ENCODE peak calls at places on chromosome 15, in seven cellular contexts. N, Z, C, J, K, B and V are unnamed samples.

GRCh38 chr15:49225572-49226281 is 55.7 kb downstream of the GALK2 start:
- DNase-seq in N (no peak), J (no peak), B (no peak), K (peak), Z (no peak), C (no peak), V (no peak)

GRCh38 chr15:51752918-51753317 is 1.5 kb downstream of the TMOD2 start:
- DNase-seq in K (no peak), B (peak), Z (no peak), C (no peak), N (no peak), J (no peak), V (no peak)

GRCh38 chr15:83571820-83572707 is 81.9 kb upstream of the ADAMTSL3 start:
- DNase-seq in J (peak), K (no peak), C (no peak), Z (no peak), N (peak), B (no peak), V (peak)

GRCh38 chr15:59298876-59299275 is 73.8 kb downstream of the MYO1E start:
- DNase-seq in K (no peak), N (no peak), Z (no peak), C (no peak), J (no peak), B (no peak), V (no peak)

GRCh38 chr15:63407612-63408011 is 26.0 kb upstream of the CA12 start:
- DNase-seq in J (no peak), K (no peak), C (no peak), N (no peak), Z (peak), B (no peak), V (no peak)

GRCh38 chr15:65334586-65335231 is 30.2 kb downstream of the RNU5B-1 start:
- DNase-seq in J (no peak), C (no peak), K (peak), B (no peak), Z (peak), N (no peak), V (no peak)

GRCh38 chr15:92277776-92278175 is 115.9 kb upstream of the ST8SIA2 start:
- DNase-seq in K (peak), J (peak), B (no peak), N (peak), Z (no peak), C (peak), V (peak)

GRCh38 chr15:32671339-32672325 is 30.1 kb downstream of the SCG5 start:
- DNase-seq in J (peak), Z (no peak), K (no peak), N (no peak), C (no peak), B (no peak), V (no peak)

GRCh38 chr15:34810455-34811146 is 15.3 kb upstream of the ACTC1 start:
- DNase-seq in B (no peak), Z (no peak), J (no peak), K (no peak), C (no peak), N (peak), V (peak)

GRCh38 chr15:37031198-37031597 is 69.2 kb downstream of the MEIS2 start:
- DNase-seq in J (no peak), Z (no peak), B (no peak), K (no peak), C (no peak), N (no peak), V (no peak)

GRCh38 chr15:69893863-69894262 is 203.9 kb downstream of the TLE3 start:
- DNase-seq in N (peak), Z (no peak), B (no peak), C (no peak), J (peak), K (peak), V (peak)

GRCh38 chr15:26551473-26551872 is 221.4 kb downstream of the GABRB3 start:
- DNase-seq in K (no peak), N (no peak), J (no peak), Z (no peak), C (no peak), B (no peak), V (no peak)

GRCh38 chr15:55937040-55937439 is 56.4 kb downstream of the NEDD4 start:
- DNase-seq in Z (no peak), N (peak), C (no peak), K (no peak), B (peak), J (no peak), V (no peak)

GRCh38 chr15:29570121-29570930 is 251.9 kb downstream of the TJP1 start:
- DNase-seq in B (no peak), C (no peak), Z (no peak), N (no peak), J (no peak), K (peak), V (no peak)

GRCh38 chr15:45181491-45182285 is 6.1 kb downstream of the SHF start:
- DNase-seq in J (peak), Z (no peak), K (no peak), N (no peak), C (no peak), B (no peak), V (no peak)

GRCh38 chr15:43775411-43775965 is 1.3 kb downstream of the ELL3 start:
- DNase-seq in K (peak), J (no peak), C (no peak), Z (peak), B (no peak), N (no peak), V (no peak)

GRCh38 chr15:78397382-78397781 is 40.6 kb upstream of the IREB2 start:
- DNase-seq in N (no peak), J (no peak), Z (no peak), C (no peak), K (no peak), B (no peak), V (no peak)

GRCh38 chr15:59543721-59544547 is 67.6 kb upstream of the GCNT3 start:
- DNase-seq in J (no peak), C (no peak), K (no peak), N (no peak), Z (no peak), B (no peak), V (no peak)

GRCh38 chr15:58423858-58424608 is 7.8 kb upstream of the LIPC start:
- DNase-seq in J (no peak), Z (no peak), K (no peak), C (no peak), N (peak), B (no peak), V (no peak)

GRCh38 chr15:72375501-72375845 is 341 bp downstream of the HEXA start:
- DNase-seq in J (peak), N (no peak), Z (peak), B (peak), K (no peak), C (no peak), V (no peak)

GRCh38 chr15:41955807-41956525 is 16.4 kb downstream of the EHD4 start:
- DNase-seq in C (no peak), Z (no peak), K (no peak), J (no peak), N (no peak), B (no peak), V (no peak)

GRCh38 chr15:40456299-40456712 is 14.5 kb upstream of the CHST14 start:
- DNase-seq in Z (no peak), C (no peak), K (no peak), N (no peak), B (no peak), J (no peak), V (no peak)

GRCh38 chr15:90814193-90814811 is 54.1 kb upstream of the FURIN start:
- DNase-seq in J (no peak), N (no peak), B (no peak), K (no peak), C (no peak), Z (no peak), V (peak)

GRCh38 chr15:80309769-80310384 is 57.9 kb upstream of the CTXND1 start:
- DNase-seq in Z (no peak), B (peak), J (no peak), C (no peak), K (peak), N (peak), V (no peak)

GRCh38 chr15:94324117-94324826 is 92.9 kb downstream of the MCTP2 start:
- DNase-seq in C (peak), Z (peak), N (peak), J (peak), B (peak), K (peak), V (peak)

GRCh38 chr15:78988361-78988911 is 43.6 kb upstream of the CTSH start:
- DNase-seq in N (peak), Z (no peak), B (peak), C (no peak), J (peak), K (no peak), V (peak)

GRCh38 chr15:27077790-27078189 is 106.8 kb downstream of the GABRG3 start:
- DNase-seq in B (no peak), J (no peak), K (no peak), N (no peak), C (no peak), Z (no peak), V (no peak)

GRCh38 chr15:66657062-66658020 is 44.7 kb upstream of the SMAD6 start:
- DNase-seq in Z (no peak), B (no peak), J (no peak), C (no peak), N (no peak), K (no peak), V (no peak)

GRCh38 chr15:85706779-85707518 is 87.8 kb downstream of the KLHL25 start:
- DNase-seq in K (no peak), J (no peak), Z (no peak), N (peak), B (peak), C (no peak), V (no peak)

GRCh38 chr15:95872366-95872771 is 458.1 kb upstream of the NR2F2 start:
- DNase-seq in B (no peak), Z (no peak), J (no peak), C (no peak), K (no peak), N (no peak), V (no peak)